ENCODE peak calls at places on chromosome 16, in eight cellular contexts. One of them, this sample, is unnamed.

GRCh38 chr16:71359431-71359830 is 908 bp downstream of the CALB2 start:
- DNase-seq in SJSA1: peak; percentile 81
- DNase-seq in lower lobe of right lung: no peak
- DNase-seq in CD8-positive, alpha-beta T cell: no peak
- DNase-seq in cardiac muscle cell: no peak
- DNase-seq in Panc1: no peak
- DNase-seq in right atrium auricular region: no peak
- DNase-seq in neural progenitor cell: no peak
- DNase-seq in this sample: no peak

GRCh38 chr16:79316004-79316458 is 284.5 kb downstream of the MAF start:
- DNase-seq in SJSA1: no peak
- DNase-seq in lower lobe of right lung: no peak
- DNase-seq in CD8-positive, alpha-beta T cell: no peak
- DNase-seq in cardiac muscle cell: no peak
- DNase-seq in Panc1: no peak
- DNase-seq in right atrium auricular region: no peak
- DNase-seq in neural progenitor cell: no peak
- DNase-seq in this sample: no peak

GRCh38 chr16:27737513-27737912 is 187.6 kb downstream of the KATNIP start:
- DNase-seq in SJSA1: no peak
- DNase-seq in lower lobe of right lung: no peak
- DNase-seq in CD8-positive, alpha-beta T cell: no peak
- DNase-seq in cardiac muscle cell: no peak
- DNase-seq in Panc1: no peak
- DNase-seq in right atrium auricular region: no peak
- DNase-seq in neural progenitor cell: no peak
- DNase-seq in this sample: no peak

GRCh38 chr16:80719573-80719972 is 84.8 kb downstream of the CDYL2 start:
- DNase-seq in SJSA1: no peak
- DNase-seq in lower lobe of right lung: no peak
- DNase-seq in CD8-positive, alpha-beta T cell: no peak
- DNase-seq in cardiac muscle cell: no peak
- DNase-seq in Panc1: no peak
- DNase-seq in right atrium auricular region: no peak
- DNase-seq in neural progenitor cell: no peak
- DNase-seq in this sample: no peak

GRCh38 chr16:85514601-85515318 is 98.4 kb upstream of the GSE1 start:
- DNase-seq in SJSA1: peak; percentile 96
- DNase-seq in lower lobe of right lung: peak; percentile 72
- DNase-seq in CD8-positive, alpha-beta T cell: no peak
- DNase-seq in cardiac muscle cell: peak; percentile 92
- DNase-seq in Panc1: peak; percentile 28
- DNase-seq in right atrium auricular region: peak; percentile 83
- DNase-seq in neural progenitor cell: peak; percentile 73
- DNase-seq in this sample: peak; percentile 61

GRCh38 chr16:75089486-75090202 is 26.9 kb downstream of the LDHD start:
- DNase-seq in SJSA1: no peak
- DNase-seq in lower lobe of right lung: no peak
- DNase-seq in CD8-positive, alpha-beta T cell: no peak
- DNase-seq in cardiac muscle cell: no peak
- DNase-seq in Panc1: no peak
- DNase-seq in right atrium auricular region: no peak
- DNase-seq in neural progenitor cell: no peak
- DNase-seq in this sample: no peak

GRCh38 chr16:54633943-54634362 is 296.7 kb upstream of the IRX5 start:
- DNase-seq in SJSA1: no peak
- DNase-seq in lower lobe of right lung: no peak
- DNase-seq in CD8-positive, alpha-beta T cell: no peak
- DNase-seq in cardiac muscle cell: peak; percentile 13
- DNase-seq in Panc1: no peak
- DNase-seq in right atrium auricular region: no peak
- DNase-seq in neural progenitor cell: peak; percentile 65
- DNase-seq in this sample: no peak

GRCh38 chr16:11325404-11326083 is 19.7 kb upstream of the RMI2 start:
- DNase-seq in SJSA1: no peak
- DNase-seq in lower lobe of right lung: no peak
- DNase-seq in CD8-positive, alpha-beta T cell: no peak
- DNase-seq in cardiac muscle cell: no peak
- DNase-seq in Panc1: no peak
- DNase-seq in right atrium auricular region: no peak
- DNase-seq in neural progenitor cell: no peak
- DNase-seq in this sample: no peak

GRCh38 chr16:77137045-77137444 is 53.9 kb upstream of the MON1B start:
- DNase-seq in SJSA1: no peak
- DNase-seq in lower lobe of right lung: no peak
- DNase-seq in CD8-positive, alpha-beta T cell: no peak
- DNase-seq in cardiac muscle cell: no peak
- DNase-seq in Panc1: no peak
- DNase-seq in right atrium auricular region: no peak
- DNase-seq in neural progenitor cell: no peak
- DNase-seq in this sample: no peak

GRCh38 chr16:30874244-30874820 is 19.5 kb downstream of the BCL7C start:
- DNase-seq in SJSA1: no peak
- DNase-seq in lower lobe of right lung: no peak
- DNase-seq in CD8-positive, alpha-beta T cell: no peak
- DNase-seq in cardiac muscle cell: no peak
- DNase-seq in Panc1: no peak
- DNase-seq in right atrium auricular region: no peak
- DNase-seq in neural progenitor cell: no peak
- DNase-seq in this sample: no peak

GRCh38 chr16:57268804-57269800 is 15.4 kb downstream of the PLLP start:
- DNase-seq in SJSA1: no peak
- DNase-seq in lower lobe of right lung: peak; percentile 83
- DNase-seq in CD8-positive, alpha-beta T cell: no peak
- DNase-seq in cardiac muscle cell: peak; percentile 64
- DNase-seq in Panc1: no peak
- DNase-seq in right atrium auricular region: peak; percentile 84
- DNase-seq in neural progenitor cell: no peak
- DNase-seq in this sample: no peak

GRCh38 chr16:30113031-30113710 is at the start of gene GDPD3:
- DNase-seq in SJSA1: no peak
- DNase-seq in lower lobe of right lung: no peak
- DNase-seq in CD8-positive, alpha-beta T cell: no peak
- DNase-seq in cardiac muscle cell: no peak
- DNase-seq in Panc1: no peak
- DNase-seq in right atrium auricular region: no peak
- DNase-seq in neural progenitor cell: peak; percentile 39
- DNase-seq in this sample: no peak

GRCh38 chr16:71258371-71258770 is 27.8 kb upstream of the HYDIN start:
- DNase-seq in SJSA1: no peak
- DNase-seq in lower lobe of right lung: no peak
- DNase-seq in CD8-positive, alpha-beta T cell: no peak
- DNase-seq in cardiac muscle cell: no peak
- DNase-seq in Panc1: no peak
- DNase-seq in right atrium auricular region: no peak
- DNase-seq in neural progenitor cell: no peak
- DNase-seq in this sample: no peak

GRCh38 chr16:17161034-17161433 is 309.7 kb downstream of the XYLT1 start:
- DNase-seq in SJSA1: no peak
- DNase-seq in lower lobe of right lung: no peak
- DNase-seq in CD8-positive, alpha-beta T cell: no peak
- DNase-seq in cardiac muscle cell: no peak
- DNase-seq in Panc1: no peak
- DNase-seq in right atrium auricular region: no peak
- DNase-seq in neural progenitor cell: peak; percentile 94
- DNase-seq in this sample: no peak

GRCh38 chr16:55470533-55471371 is 8.2 kb upstream of the MMP2 start:
- DNase-seq in SJSA1: peak; percentile 78
- DNase-seq in lower lobe of right lung: no peak
- DNase-seq in CD8-positive, alpha-beta T cell: no peak
- DNase-seq in cardiac muscle cell: peak; percentile 54
- DNase-seq in Panc1: no peak
- DNase-seq in right atrium auricular region: no peak
- DNase-seq in neural progenitor cell: no peak
- DNase-seq in this sample: no peak

GRCh38 chr16:4882261-4882632 is 35.0 kb downstream of the UBN1 start:
- DNase-seq in SJSA1: no peak
- DNase-seq in lower lobe of right lung: no peak
- DNase-seq in CD8-positive, alpha-beta T cell: no peak
- DNase-seq in cardiac muscle cell: peak; percentile 72
- DNase-seq in Panc1: no peak
- DNase-seq in right atrium auricular region: no peak
- DNase-seq in neural progenitor cell: no peak
- DNase-seq in this sample: no peak

GRCh38 chr16:68823401-68823800 is 19.9 kb upstream of the TANGO6 start:
- DNase-seq in SJSA1: peak; percentile 82
- DNase-seq in lower lobe of right lung: no peak
- DNase-seq in CD8-positive, alpha-beta T cell: no peak
- DNase-seq in cardiac muscle cell: peak; percentile 87
- DNase-seq in Panc1: no peak
- DNase-seq in right atrium auricular region: no peak
- DNase-seq in neural progenitor cell: peak; percentile 60
- DNase-seq in this sample: peak; percentile 70

GRCh38 chr16:79402920-79403319 is 197.6 kb downstream of the MAF start:
- DNase-seq in SJSA1: no peak
- DNase-seq in lower lobe of right lung: no peak
- DNase-seq in CD8-positive, alpha-beta T cell: no peak
- DNase-seq in cardiac muscle cell: no peak
- DNase-seq in Panc1: no peak
- DNase-seq in right atrium auricular region: no peak
- DNase-seq in neural progenitor cell: no peak
- DNase-seq in this sample: no peak

GRCh38 chr16:49639739-49640388 is 216.0 kb downstream of the ZNF423 start:
- DNase-seq in SJSA1: peak; percentile 92
- DNase-seq in lower lobe of right lung: no peak
- DNase-seq in CD8-positive, alpha-beta T cell: no peak
- DNase-seq in cardiac muscle cell: peak; percentile 74
- DNase-seq in Panc1: no peak
- DNase-seq in right atrium auricular region: no peak
- DNase-seq in neural progenitor cell: peak; percentile 88
- DNase-seq in this sample: no peak

GRCh38 chr16:75621170-75621477 is 2.0 kb downstream of the ADAT1 start:
- DNase-seq in SJSA1: peak; percentile 32
- DNase-seq in lower lobe of right lung: no peak
- DNase-seq in CD8-positive, alpha-beta T cell: no peak
- DNase-seq in cardiac muscle cell: peak; percentile 60
- DNase-seq in Panc1: no peak
- DNase-seq in right atrium auricular region: no peak
- DNase-seq in neural progenitor cell: peak; percentile 52
- DNase-seq in this sample: peak; percentile 12

GRCh38 chr16:87707714-87708113 is 58.1 kb downstream of the KLHDC4 start:
- DNase-seq in SJSA1: no peak
- DNase-seq in lower lobe of right lung: no peak
- DNase-seq in CD8-positive, alpha-beta T cell: no peak
- DNase-seq in cardiac muscle cell: no peak
- DNase-seq in Panc1: no peak
- DNase-seq in right atrium auricular region: no peak
- DNase-seq in neural progenitor cell: no peak
- DNase-seq in this sample: no peak

GRCh38 chr16:87705780-87706277 is 60.0 kb downstream of the KLHDC4 start:
- DNase-seq in SJSA1: no peak
- DNase-seq in lower lobe of right lung: peak; percentile 61
- DNase-seq in CD8-positive, alpha-beta T cell: no peak
- DNase-seq in cardiac muscle cell: no peak
- DNase-seq in Panc1: no peak
- DNase-seq in right atrium auricular region: no peak
- DNase-seq in neural progenitor cell: peak; percentile 42
- DNase-seq in this sample: no peak

GRCh38 chr16:87706278-87707000 is 59.3 kb downstream of the KLHDC4 start:
- DNase-seq in SJSA1: no peak
- DNase-seq in lower lobe of right lung: no peak
- DNase-seq in CD8-positive, alpha-beta T cell: no peak
- DNase-seq in cardiac muscle cell: no peak
- DNase-seq in Panc1: no peak
- DNase-seq in right atrium auricular region: no peak
- DNase-seq in neural progenitor cell: peak; percentile 52
- DNase-seq in this sample: no peak

GRCh38 chr16:87708181-87708580 is 57.6 kb downstream of the KLHDC4 start:
- DNase-seq in SJSA1: no peak
- DNase-seq in lower lobe of right lung: no peak
- DNase-seq in CD8-positive, alpha-beta T cell: no peak
- DNase-seq in cardiac muscle cell: no peak
- DNase-seq in Panc1: no peak
- DNase-seq in right atrium auricular region: no peak
- DNase-seq in neural progenitor cell: no peak
- DNase-seq in this sample: no peak

GRCh38 chr16:87707097-87707496 is 58.7 kb downstream of the KLHDC4 start:
- DNase-seq in SJSA1: no peak
- DNase-seq in lower lobe of right lung: no peak
- DNase-seq in CD8-positive, alpha-beta T cell: no peak
- DNase-seq in cardiac muscle cell: no peak
- DNase-seq in Panc1: no peak
- DNase-seq in right atrium auricular region: no peak
- DNase-seq in neural progenitor cell: peak; percentile 52
- DNase-seq in this sample: no peak
- H3K36me3 ChIP-seq in SJSA1: peaks cover 37% of the 10 kb centered on the region
- H3K36me3 ChIP-seq in lower lobe of right lung: peaks cover 67% of the 10 kb centered on the region
- H3K36me3 ChIP-seq in CD8-positive, alpha-beta T cell: peaks cover 43% of the 10 kb centered on the region
- H3K36me3 ChIP-seq in cardiac muscle cell: peaks cover 3% of the 10 kb centered on the region
- H3K36me3 ChIP-seq in Panc1: no peaks in the 10 kb centered on the region
- H3K36me3 ChIP-seq in right atrium auricular region: peaks cover 32% of the 10 kb centered on the region
- H3K36me3 ChIP-seq in neural progenitor cell: no peaks in the 10 kb centered on the region
- H3K36me3 ChIP-seq in this sample: no peaks in the 10 kb centered on the region

GRCh38 chr16:1874854-1875253 is 2.9 kb upstream of the MEIOB start:
- DNase-seq in SJSA1: no peak
- DNase-seq in lower lobe of right lung: no peak
- DNase-seq in CD8-positive, alpha-beta T cell: no peak
- DNase-seq in cardiac muscle cell: no peak
- DNase-seq in Panc1: no peak
- DNase-seq in right atrium auricular region: no peak
- DNase-seq in neural progenitor cell: no peak
- DNase-seq in this sample: no peak
- H3K27me3 ChIP-seq in SJSA1: peaks cover 63% of the 10 kb centered on the region
- H3K27me3 ChIP-seq in lower lobe of right lung: peaks cover 42% of the 10 kb centered on the region
- H3K27me3 ChIP-seq in CD8-positive, alpha-beta T cell: peaks cover 3% of the 10 kb centered on the region
- H3K27me3 ChIP-seq in cardiac muscle cell: peaks cover 63% of the 10 kb centered on the region
- H3K27me3 ChIP-seq in Panc1: no peaks in the 10 kb centered on the region
- H3K27me3 ChIP-seq in right atrium auricular region: peaks cover 3% of the 10 kb centered on the region
- H3K27me3 ChIP-seq in neural progenitor cell: peaks cover 82% of the 10 kb centered on the region
- H3K27me3 ChIP-seq in this sample: peaks cover 3% of the 10 kb centered on the region

DNA sequence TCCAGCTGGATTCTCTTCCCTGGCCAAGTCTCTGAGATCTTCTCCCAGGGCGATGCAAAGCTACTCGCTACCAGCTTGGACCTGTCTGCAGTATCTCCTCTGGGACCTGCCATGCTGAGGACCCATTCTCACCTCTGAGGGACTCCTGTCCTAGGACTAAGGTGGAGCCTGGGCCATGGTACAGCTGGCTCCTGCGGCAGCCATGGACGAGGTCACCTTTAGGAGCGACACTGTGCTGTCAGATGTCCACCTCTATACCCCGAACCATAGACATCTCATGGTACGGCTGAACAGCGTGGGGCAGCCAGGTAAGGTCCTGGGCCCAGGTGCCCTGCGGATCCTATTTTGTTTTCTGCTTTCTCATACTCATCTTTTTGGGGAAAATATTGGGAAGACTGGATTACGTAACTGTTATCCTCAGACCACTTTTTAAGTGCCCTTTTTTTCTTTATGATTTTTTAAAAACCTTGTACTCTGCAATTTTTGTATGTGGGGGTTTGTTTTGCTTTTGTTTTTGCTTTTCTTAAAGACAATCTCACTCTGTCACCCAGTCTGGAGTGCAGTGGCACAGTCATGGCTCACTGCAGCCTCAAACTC is 4.1 kb downstream of the METTL22 start:
- DNase-seq in SJSA1: no peak
- DNase-seq in lower lobe of right lung: no peak
- DNase-seq in CD8-positive, alpha-beta T cell: no peak
- DNase-seq in cardiac muscle cell: no peak
- DNase-seq in Panc1: no peak
- DNase-seq in right atrium auricular region: no peak
- DNase-seq in neural progenitor cell: no peak
- DNase-seq in this sample: no peak
- H3K36me3 ChIP-seq in SJSA1: peaks cover 61% of the 10 kb centered on the region
- H3K36me3 ChIP-seq in lower lobe of right lung: peaks cover 51% of the 10 kb centered on the region
- H3K36me3 ChIP-seq in CD8-positive, alpha-beta T cell: peaks cover 43% of the 10 kb centered on the region
- H3K36me3 ChIP-seq in cardiac muscle cell: peaks cover 43% of the 10 kb centered on the region
- H3K36me3 ChIP-seq in Panc1: peaks cover 6% of the 10 kb centered on the region
- H3K36me3 ChIP-seq in right atrium auricular region: peaks cover 53% of the 10 kb centered on the region
- H3K36me3 ChIP-seq in neural progenitor cell: no peaks in the 10 kb centered on the region
- H3K36me3 ChIP-seq in this sample: peaks cover 3% of the 10 kb centered on the region

GRCh38 chr16:21199607-21200218 is 11.7 kb downstream of the ZP2 start:
- DNase-seq in SJSA1: no peak
- DNase-seq in lower lobe of right lung: no peak
- DNase-seq in CD8-positive, alpha-beta T cell: no peak
- DNase-seq in cardiac muscle cell: no peak
- DNase-seq in Panc1: no peak
- DNase-seq in right atrium auricular region: no peak
- DNase-seq in neural progenitor cell: no peak
- DNase-seq in this sample: no peak
- H3K27me3 ChIP-seq in SJSA1: peaks cover 16% of the 10 kb centered on the region
- H3K27me3 ChIP-seq in lower lobe of right lung: no peaks in the 10 kb centered on the region
- H3K27me3 ChIP-seq in CD8-positive, alpha-beta T cell: no peaks in the 10 kb centered on the region
- H3K27me3 ChIP-seq in cardiac muscle cell: peaks cover 5% of the 10 kb centered on the region
- H3K27me3 ChIP-seq in Panc1: peaks cover 24% of the 10 kb centered on the region
- H3K27me3 ChIP-seq in right atrium auricular region: no peaks in the 10 kb centered on the region
- H3K27me3 ChIP-seq in neural progenitor cell: no peaks in the 10 kb centered on the region
- H3K27me3 ChIP-seq in this sample: no peaks in the 10 kb centered on the region

This sample was measured in kidney epithelial cell.